ENCODE peak calls at places on chromosomes 7 and 10, in six cellular contexts. One of them, this sample, is unnamed.

GRCh38 chr7:75967055-75967454 is 27.3 kb downstream of the TMEM120A start:
- DNase-seq in activated naive CD4-positive, alpha-beta T cell treated with anti-CD3 and anti-CD28 coated beads, Interleukin-2, amount 50 U/mL, for 72 hours: no peak
- DNase-seq in endothelial cell: no peak
- DNase-seq in caudate nucleus: no peak
- DNase-seq in NCI-H774: no peak
- DNase-seq in ureter: no peak
- DNase-seq in this sample: no peak

GRCh38 chr7:34837826-34838225 is 179.8 kb downstream of the NPSR1 start:
- DNase-seq in activated naive CD4-positive, alpha-beta T cell treated with anti-CD3 and anti-CD28 coated beads, Interleukin-2, amount 50 U/mL, for 72 hours: no peak
- DNase-seq in endothelial cell: no peak
- DNase-seq in caudate nucleus: no peak
- DNase-seq in NCI-H774: no peak
- DNase-seq in ureter: no peak
- DNase-seq in this sample: no peak

GRCh38 chr10:112304460-112304859 is 21.3 kb downstream of the TECTB start:
- DNase-seq in activated naive CD4-positive, alpha-beta T cell treated with anti-CD3 and anti-CD28 coated beads, Interleukin-2, amount 50 U/mL, for 72 hours: no peak
- DNase-seq in endothelial cell: no peak
- DNase-seq in caudate nucleus: no peak
- DNase-seq in NCI-H774: no peak
- DNase-seq in ureter: no peak
- DNase-seq in this sample: no peak

GRCh38 chr10:117570880-117571279 is 28.3 kb downstream of the EMX2 start:
- DNase-seq in activated naive CD4-positive, alpha-beta T cell treated with anti-CD3 and anti-CD28 coated beads, Interleukin-2, amount 50 U/mL, for 72 hours: no peak
- DNase-seq in endothelial cell: no peak
- DNase-seq in caudate nucleus: no peak
- DNase-seq in NCI-H774: no peak
- DNase-seq in ureter: no peak
- DNase-seq in this sample: no peak

GRCh38 chr7:77548222-77548621 is 11.1 kb downstream of the PTPN12 start:
- DNase-seq in activated naive CD4-positive, alpha-beta T cell treated with anti-CD3 and anti-CD28 coated beads, Interleukin-2, amount 50 U/mL, for 72 hours: no peak
- DNase-seq in endothelial cell: no peak
- DNase-seq in caudate nucleus: no peak
- DNase-seq in NCI-H774: no peak
- DNase-seq in ureter: no peak
- DNase-seq in this sample: no peak

GRCh38 chr7:89041240-89041639 is 245.7 kb upstream of the TEX47 start:
- DNase-seq in activated naive CD4-positive, alpha-beta T cell treated with anti-CD3 and anti-CD28 coated beads, Interleukin-2, amount 50 U/mL, for 72 hours: no peak
- DNase-seq in endothelial cell: no peak
- DNase-seq in caudate nucleus: no peak
- DNase-seq in NCI-H774: no peak
- DNase-seq in ureter: no peak
- DNase-seq in this sample: no peak

GRCh38 chr7:22864855-22865606 is 42.4 kb upstream of the TOMM7 start:
- DNase-seq in activated naive CD4-positive, alpha-beta T cell treated with anti-CD3 and anti-CD28 coated beads, Interleukin-2, amount 50 U/mL, for 72 hours: no peak
- DNase-seq in endothelial cell: no peak
- DNase-seq in caudate nucleus: no peak
- DNase-seq in NCI-H774: no peak
- DNase-seq in ureter: no peak
- DNase-seq in this sample: no peak

GRCh38 chr7:84232653-84233052 is 38.1 kb upstream of the SEMA3A start:
- DNase-seq in activated naive CD4-positive, alpha-beta T cell treated with anti-CD3 and anti-CD28 coated beads, Interleukin-2, amount 50 U/mL, for 72 hours: no peak
- DNase-seq in endothelial cell: no peak
- DNase-seq in caudate nucleus: no peak
- DNase-seq in NCI-H774: no peak
- DNase-seq in ureter: no peak
- DNase-seq in this sample: no peak

GRCh38 chr7:35694161-35694783 is 663 bp downstream of the HERPUD2 start:
- DNase-seq in activated naive CD4-positive, alpha-beta T cell treated with anti-CD3 and anti-CD28 coated beads, Interleukin-2, amount 50 U/mL, for 72 hours: peak
- DNase-seq in endothelial cell: no peak
- DNase-seq in caudate nucleus: no peak
- DNase-seq in NCI-H774: no peak
- DNase-seq in ureter: no peak
- DNase-seq in this sample: no peak

GRCh38 chr10:625335-625699 is 64.2 kb downstream of the DIP2C start:
- DNase-seq in activated naive CD4-positive, alpha-beta T cell treated with anti-CD3 and anti-CD28 coated beads, Interleukin-2, amount 50 U/mL, for 72 hours: no peak
- DNase-seq in endothelial cell: no peak
- DNase-seq in caudate nucleus: no peak
- DNase-seq in NCI-H774: no peak
- DNase-seq in ureter: no peak
- DNase-seq in this sample: no peak

GRCh38 chr10:88456730-88457129 is 126.4 kb downstream of the RNLS start:
- DNase-seq in activated naive CD4-positive, alpha-beta T cell treated with anti-CD3 and anti-CD28 coated beads, Interleukin-2, amount 50 U/mL, for 72 hours: no peak
- DNase-seq in endothelial cell: no peak
- DNase-seq in caudate nucleus: no peak
- DNase-seq in NCI-H774: no peak
- DNase-seq in ureter: no peak
- DNase-seq in this sample: no peak

GRCh38 chr7:29270979-29271658 is 76.5 kb downstream of the CHN2 start:
- DNase-seq in activated naive CD4-positive, alpha-beta T cell treated with anti-CD3 and anti-CD28 coated beads, Interleukin-2, amount 50 U/mL, for 72 hours: peak
- DNase-seq in endothelial cell: no peak
- DNase-seq in caudate nucleus: no peak
- DNase-seq in NCI-H774: no peak
- DNase-seq in ureter: no peak
- DNase-seq in this sample: no peak

GRCh38 chr10:98000346-98000745 is 30.1 kb downstream of the CRTAC1 start:
- DNase-seq in activated naive CD4-positive, alpha-beta T cell treated with anti-CD3 and anti-CD28 coated beads, Interleukin-2, amount 50 U/mL, for 72 hours: no peak
- DNase-seq in endothelial cell: no peak
- DNase-seq in caudate nucleus: no peak
- DNase-seq in NCI-H774: no peak
- DNase-seq in ureter: no peak
- DNase-seq in this sample: no peak

GRCh38 chr10:103745264-103746247 is 109.8 kb downstream of the SH3PXD2A start:
- DNase-seq in activated naive CD4-positive, alpha-beta T cell treated with anti-CD3 and anti-CD28 coated beads, Interleukin-2, amount 50 U/mL, for 72 hours: peak
- DNase-seq in endothelial cell: no peak
- DNase-seq in caudate nucleus: no peak
- DNase-seq in NCI-H774: no peak
- DNase-seq in ureter: no peak
- DNase-seq in this sample: no peak

GRCh38 chr10:86401588-86402282 is 35.1 kb upstream of the GRID1 start:
- DNase-seq in activated naive CD4-positive, alpha-beta T cell treated with anti-CD3 and anti-CD28 coated beads, Interleukin-2, amount 50 U/mL, for 72 hours: peak
- DNase-seq in endothelial cell: no peak
- DNase-seq in caudate nucleus: no peak
- DNase-seq in NCI-H774: peak
- DNase-seq in ureter: no peak
- DNase-seq in this sample: no peak

GRCh38 chr7:44636926-44637325 is 30.5 kb downstream of the OGDH start:
- DNase-seq in activated naive CD4-positive, alpha-beta T cell treated with anti-CD3 and anti-CD28 coated beads, Interleukin-2, amount 50 U/mL, for 72 hours: no peak
- DNase-seq in endothelial cell: no peak
- DNase-seq in caudate nucleus: no peak
- DNase-seq in NCI-H774: no peak
- DNase-seq in ureter: no peak
- DNase-seq in this sample: no peak

GRCh38 chr7:108030536-108030935 is 27.6 kb upstream of the LAMB1 start:
- DNase-seq in activated naive CD4-positive, alpha-beta T cell treated with anti-CD3 and anti-CD28 coated beads, Interleukin-2, amount 50 U/mL, for 72 hours: no peak
- DNase-seq in endothelial cell: no peak
- DNase-seq in caudate nucleus: no peak
- DNase-seq in NCI-H774: no peak
- DNase-seq in ureter: no peak
- DNase-seq in this sample: no peak

GRCh38 chr7:140653319-140654108 is 12.9 kb upstream of the DENND2A start:
- DNase-seq in activated naive CD4-positive, alpha-beta T cell treated with anti-CD3 and anti-CD28 coated beads, Interleukin-2, amount 50 U/mL, for 72 hours: no peak
- DNase-seq in endothelial cell: peak
- DNase-seq in caudate nucleus: no peak
- DNase-seq in NCI-H774: peak
- DNase-seq in ureter: peak
- DNase-seq in this sample: peak

GRCh38 chr7:149716007-149716931 is 57.1 kb downstream of the ZNF467 start:
- DNase-seq in activated naive CD4-positive, alpha-beta T cell treated with anti-CD3 and anti-CD28 coated beads, Interleukin-2, amount 50 U/mL, for 72 hours: no peak
- DNase-seq in endothelial cell: peak
- DNase-seq in caudate nucleus: no peak
- DNase-seq in NCI-H774: no peak
- DNase-seq in ureter: no peak
- DNase-seq in this sample: no peak

GRCh38 chr10:24449334-24449740 is 240.4 kb downstream of the KIAA1217 start:
- DNase-seq in activated naive CD4-positive, alpha-beta T cell treated with anti-CD3 and anti-CD28 coated beads, Interleukin-2, amount 50 U/mL, for 72 hours: no peak
- DNase-seq in endothelial cell: no peak
- DNase-seq in caudate nucleus: no peak
- DNase-seq in NCI-H774: no peak
- DNase-seq in ureter: no peak
- DNase-seq in this sample: no peak

GRCh38 chr7:112204072-112204775 is 2.0 kb downstream of the DOCK4 start:
- DNase-seq in activated naive CD4-positive, alpha-beta T cell treated with anti-CD3 and anti-CD28 coated beads, Interleukin-2, amount 50 U/mL, for 72 hours: no peak
- DNase-seq in endothelial cell: peak
- DNase-seq in caudate nucleus: no peak
- DNase-seq in NCI-H774: no peak
- DNase-seq in ureter: no peak
- DNase-seq in this sample: no peak

GRCh38 chr10:43479275-43479674 is 42.4 kb downstream of the ZNF487 start:
- DNase-seq in activated naive CD4-positive, alpha-beta T cell treated with anti-CD3 and anti-CD28 coated beads, Interleukin-2, amount 50 U/mL, for 72 hours: no peak
- DNase-seq in endothelial cell: no peak
- DNase-seq in caudate nucleus: no peak
- DNase-seq in NCI-H774: no peak
- DNase-seq in ureter: no peak
- DNase-seq in this sample: no peak

GRCh38 chr10:69242844-69243212 is 22.7 kb downstream of the HKDC1 start:
- DNase-seq in activated naive CD4-positive, alpha-beta T cell treated with anti-CD3 and anti-CD28 coated beads, Interleukin-2, amount 50 U/mL, for 72 hours: no peak
- DNase-seq in endothelial cell: no peak
- DNase-seq in caudate nucleus: peak
- DNase-seq in NCI-H774: no peak
- DNase-seq in ureter: no peak
- DNase-seq in this sample: no peak

GRCh38 chr7:27992092-27992491 is 188.5 kb downstream of the JAZF1 start:
- DNase-seq in activated naive CD4-positive, alpha-beta T cell treated with anti-CD3 and anti-CD28 coated beads, Interleukin-2, amount 50 U/mL, for 72 hours: no peak
- DNase-seq in endothelial cell: no peak
- DNase-seq in caudate nucleus: no peak
- DNase-seq in NCI-H774: no peak
- DNase-seq in ureter: no peak
- DNase-seq in this sample: no peak

GRCh38 chr10:104127411-104127810 is 5.4 kb downstream of the SFR1 start:
- DNase-seq in activated naive CD4-positive, alpha-beta T cell treated with anti-CD3 and anti-CD28 coated beads, Interleukin-2, amount 50 U/mL, for 72 hours: no peak
- DNase-seq in endothelial cell: no peak
- DNase-seq in caudate nucleus: no peak
- DNase-seq in NCI-H774: no peak
- DNase-seq in ureter: no peak
- DNase-seq in this sample: no peak

GRCh38 chr7:141731476-141732149 is 6.5 kb upstream of the SSBP1 start:
- DNase-seq in activated naive CD4-positive, alpha-beta T cell treated with anti-CD3 and anti-CD28 coated beads, Interleukin-2, amount 50 U/mL, for 72 hours: no peak
- DNase-seq in endothelial cell: no peak
- DNase-seq in caudate nucleus: no peak
- DNase-seq in NCI-H774: no peak
- DNase-seq in ureter: no peak
- DNase-seq in this sample: no peak

GRCh38 chr7:2553831-2554581 is 1.3 kb downstream of the BRAT1 start:
- DNase-seq in activated naive CD4-positive, alpha-beta T cell treated with anti-CD3 and anti-CD28 coated beads, Interleukin-2, amount 50 U/mL, for 72 hours: no peak
- DNase-seq in endothelial cell: no peak
- DNase-seq in caudate nucleus: no peak
- DNase-seq in NCI-H774: no peak
- DNase-seq in ureter: no peak
- DNase-seq in this sample: no peak

GRCh38 chr7:101947899-101948298 is 130.5 kb downstream of the CUX1 start:
- DNase-seq in activated naive CD4-positive, alpha-beta T cell treated with anti-CD3 and anti-CD28 coated beads, Interleukin-2, amount 50 U/mL, for 72 hours: no peak
- DNase-seq in endothelial cell: no peak
- DNase-seq in caudate nucleus: no peak
- DNase-seq in NCI-H774: peak
- DNase-seq in ureter: peak
- DNase-seq in this sample: no peak

GRCh38 chr10:88236121-88236743 is 346.9 kb downstream of the RNLS start:
- DNase-seq in activated naive CD4-positive, alpha-beta T cell treated with anti-CD3 and anti-CD28 coated beads, Interleukin-2, amount 50 U/mL, for 72 hours: no peak
- DNase-seq in endothelial cell: no peak
- DNase-seq in caudate nucleus: no peak
- DNase-seq in NCI-H774: no peak
- DNase-seq in ureter: no peak
- DNase-seq in this sample: no peak

GRCh38 chr10:131249957-131250347 is 61.6 kb downstream of the TCERG1L start:
- DNase-seq in activated naive CD4-positive, alpha-beta T cell treated with anti-CD3 and anti-CD28 coated beads, Interleukin-2, amount 50 U/mL, for 72 hours: no peak
- DNase-seq in endothelial cell: no peak
- DNase-seq in caudate nucleus: no peak
- DNase-seq in NCI-H774: no peak
- DNase-seq in ureter: no peak
- DNase-seq in this sample: no peak

GRCh38 chr10:28054211-28054888 is 55.5 kb upstream of the ODAD2 start:
- DNase-seq in activated naive CD4-positive, alpha-beta T cell treated with anti-CD3 and anti-CD28 coated beads, Interleukin-2, amount 50 U/mL, for 72 hours: no peak
- DNase-seq in endothelial cell: no peak
- DNase-seq in caudate nucleus: no peak
- DNase-seq in NCI-H774: no peak
- DNase-seq in ureter: no peak
- DNase-seq in this sample: no peak

GRCh38 chr7:55509322-55509721 is 63.0 kb downstream of the VOPP1 start:
- DNase-seq in activated naive CD4-positive, alpha-beta T cell treated with anti-CD3 and anti-CD28 coated beads, Interleukin-2, amount 50 U/mL, for 72 hours: no peak
- DNase-seq in endothelial cell: no peak
- DNase-seq in caudate nucleus: no peak
- DNase-seq in NCI-H774: no peak
- DNase-seq in ureter: no peak
- DNase-seq in this sample: no peak

GRCh38 chr7:44184874-44185446 is 4.3 kb downstream of the GCK start:
- DNase-seq in activated naive CD4-positive, alpha-beta T cell treated with anti-CD3 and anti-CD28 coated beads, Interleukin-2, amount 50 U/mL, for 72 hours: no peak
- DNase-seq in endothelial cell: no peak
- DNase-seq in caudate nucleus: no peak
- DNase-seq in NCI-H774: no peak
- DNase-seq in ureter: no peak
- DNase-seq in this sample: no peak

GRCh38 chr7:76069238-76069638 is 21.3 kb downstream of the MDH2 start:
- DNase-seq in activated naive CD4-positive, alpha-beta T cell treated with anti-CD3 and anti-CD28 coated beads, Interleukin-2, amount 50 U/mL, for 72 hours: no peak
- DNase-seq in endothelial cell: no peak
- DNase-seq in caudate nucleus: no peak
- DNase-seq in NCI-H774: no peak
- DNase-seq in ureter: peak
- DNase-seq in this sample: no peak

GRCh38 chr10:130737622-130738021 is 573.9 kb downstream of the TCERG1L start:
- DNase-seq in activated naive CD4-positive, alpha-beta T cell treated with anti-CD3 and anti-CD28 coated beads, Interleukin-2, amount 50 U/mL, for 72 hours: no peak
- DNase-seq in endothelial cell: no peak
- DNase-seq in caudate nucleus: no peak
- DNase-seq in NCI-H774: no peak
- DNase-seq in ureter: no peak
- DNase-seq in this sample: peak

GRCh38 chr10:35259769-35260397 is 76.4 kb upstream of the CCNY start:
- DNase-seq in activated naive CD4-positive, alpha-beta T cell treated with anti-CD3 and anti-CD28 coated beads, Interleukin-2, amount 50 U/mL, for 72 hours: peak
- DNase-seq in endothelial cell: no peak
- DNase-seq in caudate nucleus: no peak
- DNase-seq in NCI-H774: no peak
- DNase-seq in ureter: no peak
- DNase-seq in this sample: peak

GRCh38 chr10:118798186-118798811 is 43.5 kb upstream of the CACUL1 start:
- DNase-seq in activated naive CD4-positive, alpha-beta T cell treated with anti-CD3 and anti-CD28 coated beads, Interleukin-2, amount 50 U/mL, for 72 hours: no peak
- DNase-seq in endothelial cell: no peak
- DNase-seq in caudate nucleus: no peak
- DNase-seq in NCI-H774: no peak
- DNase-seq in ureter: no peak
- DNase-seq in this sample: no peak